ENCODE peak calls at places on chromosome 6, in seven cellular contexts. R, O, Z, U, V, Q and J are unnamed samples.

GRCh38 chr6:156396068-156396771 is 381.0 kb upstream of the ARID1B start:
- DNase-seq in R (no peak), O (no peak), Z (no peak), U (no peak), V (no peak), Q (peak), J (no peak)

GRCh38 chr6:138787138-138787537 is 8.7 kb upstream of the ECT2L start:
- DNase-seq in R (no peak), O (no peak), Z (no peak), U (no peak), V (no peak), Q (peak), J (no peak)

GRCh38 chr6:41201784-41202181 is 834 bp upstream of the TREML2 start:
- DNase-seq in R (no peak), O (no peak), Z (no peak), U (no peak), V (no peak), Q (no peak), J (no peak)

GRCh38 chr6:98839788-98840361 is 5.5 kb downstream of the POU3F2 start:
- DNase-seq in R (no peak), O (no peak), Z (no peak), U (peak), V (peak), Q (no peak), J (no peak)

GRCh38 chr6:39100358-39100757 is 14.6 kb downstream of the SAYSD1 start:
- DNase-seq in R (no peak), O (no peak), Z (no peak), U (no peak), V (no peak), Q (peak), J (no peak)

GRCh38 chr6:111653961-111654360 is 48.3 kb upstream of the TRAF3IP2 start:
- DNase-seq in R (no peak), O (no peak), Z (no peak), U (no peak), V (no peak), Q (no peak), J (no peak)

GRCh38 chr6:14435291-14435690 is 317.7 kb downstream of the CD83 start:
- DNase-seq in R (no peak), O (no peak), Z (no peak), U (peak), V (no peak), Q (no peak), J (no peak)

GRCh38 chr6:149925974-149926777 is 3.3 kb upstream of the RAET1G start:
- DNase-seq in R (peak), O (peak), Z (peak), U (peak), V (peak), Q (peak), J (peak)

GRCh38 chr6:75266716-75267291 is 17.8 kb downstream of the TMEM30A start:
- DNase-seq in R (no peak), O (no peak), Z (no peak), U (peak), V (no peak), Q (no peak), J (no peak)

GRCh38 chr6:27138837-27139752 is 108.4 kb upstream of the PRSS16 start:
- DNase-seq in R (peak), O (no peak), Z (peak), U (no peak), V (peak), Q (peak), J (peak)

GRCh38 chr6:152595507-152595906 is 41.7 kb downstream of the SYNE1 start:
- DNase-seq in R (no peak), O (no peak), Z (no peak), U (no peak), V (no peak), Q (no peak), J (no peak)

GRCh38 chr6:34912715-34913464 is 23.8 kb downstream of the ANKS1A start:
- DNase-seq in R (no peak), O (no peak), Z (no peak), U (peak), V (no peak), Q (peak), J (no peak)

GRCh38 chr6:27601668-27602254 is 128.9 kb upstream of the ZNF184 start:
- DNase-seq in R (no peak), O (no peak), Z (no peak), U (no peak), V (peak), Q (no peak), J (no peak)

GRCh38 chr6:25346064-25346463 is 66.9 kb downstream of the CARMIL1 start:
- DNase-seq in R (no peak), O (peak), Z (no peak), U (no peak), V (no peak), Q (no peak), J (no peak)

GRCh38 chr6:165717732-165718465 is 54.9 kb upstream of the PDE10A start:
- DNase-seq in R (no peak), O (no peak), Z (no peak), U (peak), V (no peak), Q (no peak), J (no peak)

GRCh38 chr6:163078712-163079111 is 335.8 kb upstream of the QKI start:
- DNase-seq in R (no peak), O (no peak), Z (no peak), U (no peak), V (no peak), Q (no peak), J (no peak)

GRCh38 chr6:53768636-53769035 is 26.2 kb upstream of the LRRC1 start:
- DNase-seq in R (no peak), O (no peak), Z (no peak), U (no peak), V (no peak), Q (no peak), J (no peak)

GRCh38 chr6:82364087-82365010 is 732 bp downstream of the TPBG start:
- DNase-seq in R (peak), O (no peak), Z (no peak), U (peak), V (peak), Q (peak), J (no peak)

GRCh38 chr6:167678102-167679101 is 148.3 kb upstream of the AFDN start:
- DNase-seq in R (peak), O (peak), Z (no peak), U (no peak), V (peak), Q (no peak), J (no peak)

GRCh38 chr6:44076366-44077200 is 50.7 kb downstream of the MRPL14 start:
- DNase-seq in R (peak), O (no peak), Z (no peak), U (no peak), V (peak), Q (peak), J (no peak)

GRCh38 chr6:112300888-112301287 is 46.2 kb upstream of the RFPL4B start:
- DNase-seq in R (no peak), O (no peak), Z (no peak), U (no peak), V (no peak), Q (no peak), J (no peak)

GRCh38 chr6:148746363-148747144 is at the start of gene UST:
- DNase-seq in R (peak), O (peak), Z (peak), U (peak), V (peak), Q (peak), J (peak)

GRCh38 chr6:44001318-44001868 is 125.9 kb downstream of the MRPL14 start:
- DNase-seq in R (peak), O (peak), Z (no peak), U (no peak), V (no peak), Q (peak), J (no peak)

GRCh38 chr6:44257007-44257752 is at the start of gene SLC35B2:
- DNase-seq in R (peak), O (peak), Z (no peak), U (peak), V (peak), Q (peak), J (peak)

GRCh38 chr6:155174576-155175174 is 89.1 kb upstream of the CLDN20 start:
- DNase-seq in R (peak), O (peak), Z (peak), U (peak), V (peak), Q (peak), J (peak)

GRCh38 chr6:2961971-2962370 is 9.4 kb downstream of the SERPINB6 start:
- DNase-seq in R (peak), O (no peak), Z (no peak), U (no peak), V (no peak), Q (no peak), J (no peak)

GRCh38 chr6:13761361-13762036 is 49.9 kb upstream of the RANBP9 start:
- DNase-seq in R (no peak), O (no peak), Z (no peak), U (no peak), V (no peak), Q (no peak), J (no peak)

GRCh38 chr6:161984707-161985106 is 710.8 kb upstream of the AGPAT4 start:
- DNase-seq in R (no peak), O (no peak), Z (no peak), U (no peak), V (no peak), Q (no peak), J (no peak)

GRCh38 chr6:101994521-101994920 is 601.0 kb downstream of the GRIK2 start:
- DNase-seq in R (no peak), O (no peak), Z (no peak), U (no peak), V (no peak), Q (no peak), J (no peak)

GRCh38 chr6:149001422-149001821 is 254.6 kb downstream of the UST start:
- DNase-seq in R (no peak), O (no peak), Z (no peak), U (no peak), V (no peak), Q (no peak), J (no peak)

GRCh38 chr6:148700713-148701392 is 46.0 kb upstream of the UST start:
- DNase-seq in R (no peak), O (no peak), Z (no peak), U (peak), V (no peak), Q (peak), J (no peak)

GRCh38 chr6:4253604-4254211 is 118.3 kb upstream of the ECI2 start:
- DNase-seq in R (peak), O (no peak), Z (no peak), U (peak), V (no peak), Q (no peak), J (no peak)

GRCh38 chr6:119280586-119281163 is 68.9 kb downstream of the MAN1A1 start:
- DNase-seq in R (no peak), O (no peak), Z (no peak), U (no peak), V (no peak), Q (no peak), J (no peak)